ENCODE peak calls at places on chromosome 21, in four cellular contexts. U is K562, T is H1, I is endothelial cell of umbilical vein. C is an unnamed sample.

GRCh38 chr21:43903451-43904091 is 38.5 kb downstream of the AGPAT3 start:
- DNase-seq in U (no peak), T (no peak), I (no peak), C (no peak)

GRCh38 chr21:17925900-17926299 is 106.7 kb upstream of the C21orf91 start:
- DNase-seq in I (peak; percentile 17), T (no peak), U (no peak), C (peak; percentile 43)

GRCh38 chr21:23083242-23083641 is 2085.0 kb downstream of the NCAM2 start:
- DNase-seq in U (no peak), I (no peak), T (no peak), C (no peak)

GRCh38 chr21:44800103-44800502 is 1.5 kb downstream of the UBE2G2 start:
- DNase-seq in T (no peak), U (peak; percentile 39), I (peak; percentile 43), C (peak; percentile 67)

GRCh38 chr21:44544566-44544965 is 4.6 kb upstream of the KRTAP10-1 start:
- DNase-seq in T (no peak), U (no peak), I (no peak), C (no peak)

GRCh38 chr21:17911628-17912027 is 92.5 kb upstream of the C21orf91 start:
- DNase-seq in I (no peak), T (no peak), U (no peak), C (no peak)

GRCh38 chr21:43291347-43291950 is 122.6 kb downstream of the CRYAA start:
- DNase-seq in I (no peak), T (no peak), U (no peak), C (no peak)

GRCh38 chr21:15005391-15005790 is 59.4 kb downstream of the NRIP1 start:
- DNase-seq in I (peak; percentile 22), T (peak; percentile 74), U (no peak), C (peak; percentile 88)

GRCh38 chr21:15520811-15521643 is 208.8 kb upstream of the USP25 start:
- DNase-seq in I (no peak), T (no peak), U (no peak), C (peak; percentile 61)

GRCh38 chr21:25080161-25080560 is 527.1 kb downstream of the MRPL39 start:
- DNase-seq in T (no peak), I (no peak), U (no peak), C (no peak)

GRCh38 chr21:28299946-28300345 is 692.7 kb downstream of the LTN1 start:
- DNase-seq in I (no peak), U (no peak), T (no peak), C (no peak)

GRCh38 chr21:34877485-34878128 is 171.5 kb downstream of the RUNX1 start:
- DNase-seq in I (no peak), U (no peak), T (no peak), C (no peak)

DNA sequence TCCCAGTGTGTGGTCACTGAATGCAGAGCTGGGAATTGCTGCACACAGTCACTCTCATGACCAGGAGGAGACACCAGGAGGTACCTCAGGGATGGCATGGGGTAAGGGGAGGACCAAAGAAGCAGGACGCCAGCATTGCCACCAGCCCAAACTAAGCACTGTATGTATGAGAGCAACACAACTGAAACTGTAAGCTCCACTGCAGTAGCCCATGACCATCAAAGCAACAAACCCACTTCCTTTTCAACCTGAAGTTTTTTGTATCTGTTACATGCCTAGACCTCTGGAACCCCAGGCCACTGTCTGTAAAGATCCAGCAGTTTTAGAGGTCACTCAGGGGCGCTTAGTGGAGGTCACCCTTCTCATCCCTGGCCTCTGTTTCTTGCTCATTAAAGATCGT is 164.3 kb downstream of the SETD4 start:
- DNase-seq in T (no peak), I (no peak), U (no peak), C (no peak)
- TF ChIP-seq POLR2AphosphoS5 in T (no peak), I (no peak), U (no peak), C (no peak)

GRCh38 chr21:39882186-39882882 is 15.1 kb downstream of the PCP4 start:
- DNase-seq in T (no peak), I (no peak), U (no peak), C (no peak)
- H2AFZ ChIP-seq in T (no peak overlapping the region), I (no peak overlapping the region), U (no peak overlapping the region), C (no peak overlapping the region)

GRCh38 chr21:38097789-38098188 is 159.0 kb upstream of the KCNJ15 start:
- DNase-seq in T (no peak), I (no peak), U (no peak), C (no peak)
- TF ChIP-seq POLR2AphosphoS5 in T (no peak), I (no peak), U (no peak), C (no peak)

GRCh38 chr21:45850181-45850580 is 131.4 kb upstream of the COL6A1 start:
- DNase-seq in I (no peak), U (no peak), T (no peak), C (no peak)
- H2AFZ ChIP-seq in I (no peak overlapping the region), U (no peak overlapping the region), T (no peak overlapping the region), C (no peak overlapping the region)

GRCh38 chr21:41921089-41921819 is 32.6 kb downstream of the C2CD2 start:
- DNase-seq in U (no peak), I (no peak), T (no peak), C (no peak)

GRCh38 chr21:41926068-41926806 is 27.6 kb downstream of the C2CD2 start:
- DNase-seq in T (peak; percentile 17), U (no peak), I (peak; percentile 84), C (peak; percentile 64)

GRCh38 chr21:41926807-41927171 is 27.0 kb downstream of the C2CD2 start:
- DNase-seq in I (no peak), U (no peak), T (no peak), C (no peak)

GRCh38 chr21:41924355-41924754 is 29.5 kb downstream of the C2CD2 start:
- DNase-seq in I (no peak), T (no peak), U (no peak), C (no peak)

DNA sequence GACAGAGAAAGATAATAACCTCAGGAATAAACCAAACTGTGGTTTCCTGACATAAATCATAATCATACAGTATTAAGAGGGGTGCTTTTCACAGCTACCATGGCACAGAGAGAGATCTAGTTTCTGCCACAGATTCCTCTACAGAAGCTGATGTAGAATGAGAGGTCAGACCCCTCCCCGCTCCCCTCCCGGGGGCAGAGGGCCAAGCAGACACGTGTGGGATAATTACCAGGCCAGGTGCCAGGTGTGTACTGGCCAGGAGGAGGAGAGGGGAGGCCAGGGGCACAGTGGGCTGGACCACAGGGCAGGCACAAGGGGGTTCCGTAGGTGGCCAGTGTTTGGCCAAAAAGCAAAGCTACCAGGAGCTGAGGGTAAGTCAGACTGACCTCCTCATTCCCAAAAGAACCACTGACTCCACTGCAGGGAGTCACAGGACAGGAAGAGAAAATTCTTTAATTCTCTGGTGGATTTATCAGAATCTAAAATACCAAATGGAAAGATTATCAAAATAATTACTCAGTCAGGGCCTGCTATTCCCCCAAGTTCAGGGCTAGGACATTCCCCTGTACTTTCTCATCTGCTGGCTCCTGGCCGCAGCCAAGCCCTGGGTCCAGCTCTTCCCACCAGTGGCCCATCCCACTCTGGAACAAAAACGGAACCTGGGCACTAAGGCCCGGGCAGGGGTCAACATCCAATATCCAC is 30.0 kb downstream of the C2CD2 start:
- DNase-seq in T (no peak), I (no peak), U (no peak), C (no peak)
- TF ChIP-seq POLR2AphosphoS5 in T (no peak), I (no peak), U (no peak), C (no peak)

GRCh38 chr21:31678478-31678877 is 19.0 kb downstream of the SOD1 start:
- DNase-seq in I (no peak), T (no peak), U (no peak), C (no peak)

GRCh38 chr21:31677047-31677446 is 17.6 kb downstream of the SOD1 start:
- DNase-seq in I (no peak), T (no peak), U (no peak), C (no peak)

GRCh38 chr21:31675332-31675731 is 15.8 kb downstream of the SOD1 start:
- DNase-seq in I (no peak), U (no peak), T (no peak), C (no peak)

GRCh38 chr21:31673513-31673912 is 14.0 kb downstream of the SOD1 start:
- DNase-seq in I (no peak), T (no peak), U (no peak), C (no peak)

GRCh38 chr21:31675960-31676359 is 16.5 kb downstream of the SOD1 start:
- DNase-seq in U (no peak), T (no peak), I (no peak), C (no peak)
- H2AFZ ChIP-seq in U (no peak overlapping the region), T (no peak overlapping the region), I (no peak overlapping the region), C (no peak overlapping the region)

GRCh38 chr21:41953831-41954653 is at the start of gene C2CD2:
- DNase-seq in I (peak; percentile 86), T (no peak), U (peak; percentile 99), C (peak; percentile 78)
- TF ChIP-seq POLR2AphosphoS5 in I (peak; percentile 49), T (no peak), U (peak; percentile 19), C (peak; percentile 4)

C was measured in GM23338.